ENCODE peak calls at places on chromosome 17, in four cellular contexts. K is anterior cingulate cortex, V is OCI-M1, R is hippocampal formation. X is an unnamed sample.

GRCh38 chr17:47164263-47164662 is 24.8 kb downstream of the CDC27 start:
- DNase-seq in K (no peak), V (no peak), R (no peak), X (no peak)

GRCh38 chr17:60745544-60745943 is 67.9 kb downstream of the BCAS3 start:
- DNase-seq in K (no peak), V (no peak), R (no peak), X (no peak)

GRCh38 chr17:12592941-12593340 is 72.7 kb upstream of the MYOCD start:
- DNase-seq in K (no peak), V (peak; percentile 22), R (no peak), X (peak; percentile 16)

GRCh38 chr17:42783062-42783777 is 2.8 kb downstream of the WNK4 start:
- DNase-seq in K (no peak), V (no peak), R (no peak), X (no peak)

GRCh38 chr17:28001149-28001548 is 41.3 kb upstream of the NLK start:
- DNase-seq in K (no peak), V (peak; percentile 36), R (no peak), X (no peak)

GRCh38 chr17:63490321-63490720 is 13.5 kb downstream of the ACE start:
- DNase-seq in K (no peak), V (peak; percentile 7), R (no peak), X (no peak)

GRCh38 chr17:8015957-8016631 is 13.7 kb downstream of the GUCY2D start:
- DNase-seq in K (no peak), V (no peak), R (no peak), X (no peak)

GRCh38 chr17:66353937-66354401 is 51.6 kb downstream of the PRKCA start:
- DNase-seq in K (no peak), V (no peak), R (no peak), X (no peak)

GRCh38 chr17:43620147-43620944 is 41.4 kb downstream of the MEOX1 start:
- DNase-seq in K (no peak), V (no peak), R (no peak), X (no peak)

GRCh38 chr17:79026345-79027273 is 2.6 kb downstream of the C1QTNF1 start:
- DNase-seq in K (no peak), V (no peak), R (no peak), X (no peak)

GRCh38 chr17:81909231-81909630 is 2.0 kb downstream of the PCYT2 start:
- DNase-seq in K (no peak), V (no peak), R (no peak), X (no peak)

GRCh38 chr17:71251276-71251675 is 869.5 kb upstream of the SOX9 start:
- DNase-seq in K (no peak), V (no peak), R (no peak), X (no peak)

GRCh38 chr17:55383771-55384679 is 37.6 kb downstream of the MMD start:
- DNase-seq in K (no peak), V (no peak), R (no peak), X (no peak)

GRCh38 chr17:10754861-10755591 is 25.2 kb upstream of the TMEM220 start:
- DNase-seq in K (no peak), V (no peak), R (no peak), X (no peak)

GRCh38 chr17:8326591-8327583 is 12.8 kb upstream of the ODF4 start:
- DNase-seq in K (no peak), V (peak; percentile 81), R (no peak), X (peak; percentile 76)

GRCh38 chr17:38322156-38322779 is 21.5 kb downstream of the GPR179 start:
- DNase-seq in K (peak; percentile 66), V (peak; percentile 57), R (peak; percentile 21), X (peak; percentile 34)

GRCh38 chr17:75404739-75405364 is 626 bp downstream of the GRB2 start:
- DNase-seq in K (no peak), V (peak; percentile 60), R (peak; percentile 46), X (peak; percentile 63)